ENCODE peak calls at places on chromosomes 1 and 21, in eight cellular contexts. B is right cardiac atrium, Y is HS-27A, I is neural progenitor cell, P is lower lobe of right lung, S is BJ, U is H4, G is cardiac fibroblast. W is an unnamed sample.

GRCh38 chr1:197814306-197814705 is 39.0 kb upstream of the DENND1B start:
- DNase-seq in S (no peak), B (no peak), P (no peak), G (no peak), I (no peak), Y (no peak), U (no peak), W (no peak)

GRCh38 chr21:25496825-25497482 is 110.3 kb downstream of the MRPL39 start:
- DNase-seq in I (no peak), S (no peak), P (no peak), G (no peak), Y (peak), B (no peak), U (no peak), W (peak)

GRCh38 chr1:1630191-1630964 is 1.6 kb upstream of the MMP23B start:
- DNase-seq in Y (no peak), G (peak), S (no peak), B (peak), P (peak), I (peak), U (no peak), W (no peak)

GRCh38 chr21:29362758-29363157 is 64.0 kb downstream of the BACH1 start:
- DNase-seq in G (no peak), I (no peak), U (no peak), S (no peak), Y (no peak), B (no peak), P (no peak), W (no peak)

GRCh38 chr1:99264201-99265021 is at the start of gene PLPPR4:
- DNase-seq in U (no peak), B (peak), Y (no peak), I (peak), S (peak), P (peak), G (peak), W (peak)

GRCh38 chr21:30463713-30464112 is 16.5 kb downstream of the KRTAP19-1 start:
- DNase-seq in G (no peak), P (no peak), B (no peak), Y (no peak), U (peak), S (no peak), I (peak), W (no peak)

GRCh38 chr1:109466440-109467300 is at the start of gene SYPL2:
- DNase-seq in G (peak), U (no peak), S (no peak), P (peak), I (peak), Y (no peak), B (peak), W (no peak)

GRCh38 chr1:41726899-41727748 is 191.6 kb downstream of the HIVEP3 start:
- DNase-seq in B (peak), U (no peak), G (no peak), S (no peak), I (no peak), P (peak), Y (no peak), W (no peak)

GRCh38 chr1:9580942-9581341 is 7.8 kb upstream of the TMEM201 start:
- DNase-seq in B (no peak), P (no peak), G (no peak), Y (no peak), S (no peak), U (no peak), I (no peak), W (no peak)

GRCh38 chr21:44329086-44329889 is 9.9 kb downstream of the CFAP410 start:
- DNase-seq in B (peak), Y (no peak), I (no peak), S (no peak), P (no peak), G (no peak), U (no peak), W (no peak)

GRCh38 chr21:14988760-14989159 is 76.0 kb downstream of the NRIP1 start:
- DNase-seq in G (no peak), U (no peak), I (peak), S (no peak), P (no peak), Y (no peak), B (no peak), W (no peak)

GRCh38 chr1:168732736-168733135 is 3.7 kb upstream of the DPT start:
- DNase-seq in S (no peak), P (no peak), G (no peak), Y (no peak), I (no peak), B (no peak), U (no peak), W (no peak)

GRCh38 chr21:42300956-42301355 is 14.3 kb downstream of the TFF3 start:
- DNase-seq in U (no peak), I (no peak), P (peak), Y (no peak), B (no peak), S (no peak), G (no peak), W (no peak)

GRCh38 chr1:55217226-55217996 is 2.2 kb upstream of the USP24 start:
- DNase-seq in I (no peak), G (peak), Y (no peak), B (no peak), P (no peak), S (no peak), U (peak), W (no peak)

GRCh38 chr1:169015464-169015863 is 91.0 kb upstream of the ATP1B1 start:
- DNase-seq in P (no peak), I (no peak), G (no peak), U (no peak), B (no peak), S (no peak), Y (no peak), W (no peak)

GRCh38 chr1:64405833-64406232 is 64.1 kb upstream of the CACHD1 start:
- DNase-seq in S (no peak), U (no peak), B (no peak), P (no peak), I (no peak), Y (no peak), G (no peak), W (no peak)

GRCh38 chr1:117268926-117269378 is 58.2 kb upstream of the VTCN1 start:
- DNase-seq in I (peak), Y (no peak), B (no peak), U (no peak), S (no peak), G (no peak), P (no peak), W (no peak)

GRCh38 chr1:224825525-224826000 is 103.9 kb upstream of the DNAH14 start:
- DNase-seq in I (no peak), Y (no peak), S (no peak), P (no peak), U (no peak), G (no peak), B (no peak), W (no peak)

GRCh38 chr1:156524481-156524869 is 23.9 kb upstream of the MEF2D start:
- DNase-seq in Y (no peak), I (no peak), S (no peak), P (no peak), G (no peak), U (no peak), B (no peak), W (no peak)

GRCh38 chr21:34534522-34534921 is 22.5 kb upstream of the KCNE1 start:
- DNase-seq in Y (no peak), G (peak), P (no peak), S (no peak), I (no peak), U (peak), B (no peak), W (no peak)

GRCh38 chr1:229430761-229431269 is 3.1 kb downstream of the ACTA1 start:
- DNase-seq in S (no peak), G (peak), U (no peak), B (peak), Y (no peak), P (peak), I (peak), W (no peak)

GRCh38 chr1:58813801-58814200 is 30.0 kb upstream of the JUN start:
- DNase-seq in G (no peak), I (no peak), U (no peak), S (no peak), B (no peak), Y (no peak), P (no peak), W (no peak)

GRCh38 chr1:248625166-248625565 is 9.7 kb downstream of the OR2T11 start:
- DNase-seq in B (no peak), U (no peak), Y (no peak), P (no peak), I (no peak), G (no peak), S (no peak), W (no peak)

GRCh38 chr1:201218409-201218808 is 27.8 kb downstream of the IGFN1 start:
- DNase-seq in U (no peak), S (no peak), G (no peak), I (no peak), Y (no peak), P (no peak), B (no peak), W (no peak)

GRCh38 chr1:205812271-205812877 is 624 bp downstream of the SLC41A1 start:
- DNase-seq in G (peak), S (no peak), I (peak), U (no peak), P (no peak), B (no peak), Y (no peak), W (no peak)

GRCh38 chr1:19113362-19114092 is 96.5 kb downstream of the UBR4 start:
- DNase-seq in S (no peak), Y (no peak), B (no peak), G (peak), U (peak), I (peak), P (no peak), W (no peak)

GRCh38 chr21:41781047-41781405 is 14.2 kb upstream of the RIPK4 start:
- DNase-seq in Y (no peak), G (no peak), U (no peak), S (no peak), P (no peak), I (no peak), B (no peak), W (no peak)

GRCh38 chr21:37370152-37371040 is 3.8 kb downstream of the DYRK1A start:
- DNase-seq in P (no peak), Y (no peak), G (peak), U (peak), B (no peak), S (no peak), I (no peak), W (no peak)

GRCh38 chr1:10918531-10918930 is 93.9 kb upstream of the TARDBP start:
- DNase-seq in B (no peak), Y (no peak), G (peak), U (peak), I (no peak), P (no peak), S (no peak), W (no peak)

GRCh38 chr1:189821838-189822237 is 655.8 kb downstream of the BRINP3 start:
- DNase-seq in I (no peak), P (no peak), U (no peak), G (peak), S (no peak), B (no peak), Y (no peak), W (no peak)

GRCh38 chr1:231241751-231242150 is 739 bp downstream of the GNPAT start:
- DNase-seq in G (peak), I (peak), U (no peak), S (no peak), P (no peak), B (no peak), Y (no peak), W (no peak)

GRCh38 chr1:29125237-29125641 is 1.5 kb upstream of the TMEM200B start:
- DNase-seq in P (no peak), B (no peak), Y (no peak), U (no peak), S (no peak), I (peak), G (no peak), W (no peak)

GRCh38 chr21:24424786-24425185 is 1182.5 kb downstream of the MRPL39 start:
- DNase-seq in I (no peak), S (no peak), P (no peak), G (no peak), U (no peak), Y (no peak), B (no peak), W (no peak)

GRCh38 chr1:90714521-90714951 is 2.6 kb downstream of the BARHL2 start:
- DNase-seq in P (no peak), Y (no peak), I (peak), U (no peak), G (no peak), B (no peak), S (no peak), W (no peak)

GRCh38 chr1:198901280-198901679 is 262.4 kb downstream of the PTPRC start:
- DNase-seq in Y (no peak), S (no peak), G (no peak), B (peak), P (no peak), I (no peak), U (no peak), W (no peak)